ENCODE peak calls at places on chromosomes 2 and 18, in eight cellular contexts. One of them, this sample, is unnamed. For H3K4me1, the result is how much of the 10 kb centered on the place peaks cover.

GRCh38 chr2:184351126-184351525 is 247.2 kb upstream of the ZNF804A start:
- DNase-seq in uterus: no peak
- DNase-seq in heart left ventricle: no peak
- DNase-seq in sigmoid colon: no peak
- DNase-seq in A549: no peak
- DNase-seq in HepG2: no peak
- DNase-seq in stomach: no peak
- DNase-seq in right lobe of liver: no peak
- DNase-seq in this sample: no peak

GRCh38 chr2:96928277-96928781 is 58.1 kb downstream of the FAM178B start:
- DNase-seq in HepG2: no peak
- DNase-seq in sigmoid colon: peak
- DNase-seq in heart left ventricle: no peak
- DNase-seq in A549: no peak
- DNase-seq in uterus: peak
- DNase-seq in stomach: no peak
- DNase-seq in right lobe of liver: no peak
- DNase-seq in this sample: no peak

GRCh38 chr2:175855236-175855635 is 146.8 kb downstream of the LNPK start:
- DNase-seq in HepG2: no peak
- DNase-seq in stomach: no peak
- DNase-seq in heart left ventricle: no peak
- DNase-seq in uterus: no peak
- DNase-seq in A549: no peak
- DNase-seq in sigmoid colon: no peak
- DNase-seq in right lobe of liver: no peak
- DNase-seq in this sample: no peak

GRCh38 chr18:58362027-58362575 is 266.8 kb downstream of the ALPK2 start:
- DNase-seq in sigmoid colon: peak
- DNase-seq in heart left ventricle: peak
- DNase-seq in HepG2: no peak
- DNase-seq in uterus: peak
- DNase-seq in A549: peak
- DNase-seq in right lobe of liver: no peak
- DNase-seq in stomach: no peak
- DNase-seq in this sample: no peak

GRCh38 chr2:166768393-166769123 is 119.7 kb upstream of the XIRP2 start:
- DNase-seq in uterus: no peak
- DNase-seq in right lobe of liver: no peak
- DNase-seq in stomach: no peak
- DNase-seq in A549: no peak
- DNase-seq in heart left ventricle: no peak
- DNase-seq in sigmoid colon: no peak
- DNase-seq in HepG2: no peak
- DNase-seq in this sample: no peak

GRCh38 chr18:26088482-26088881 is 1.9 kb downstream of the SS18 start:
- DNase-seq in heart left ventricle: no peak
- DNase-seq in right lobe of liver: no peak
- DNase-seq in stomach: no peak
- DNase-seq in uterus: no peak
- DNase-seq in A549: no peak
- DNase-seq in HepG2: no peak
- DNase-seq in sigmoid colon: no peak
- DNase-seq in this sample: no peak

GRCh38 chr2:172196768-172197322 is 94.1 kb upstream of the DLX2 start:
- DNase-seq in HepG2: no peak
- DNase-seq in right lobe of liver: no peak
- DNase-seq in heart left ventricle: no peak
- DNase-seq in A549: no peak
- DNase-seq in sigmoid colon: no peak
- DNase-seq in stomach: peak
- DNase-seq in uterus: no peak
- DNase-seq in this sample: no peak

GRCh38 chr2:11406492-11407381 is 59.2 kb downstream of the E2F6 start:
- DNase-seq in A549: no peak
- DNase-seq in sigmoid colon: peak
- DNase-seq in stomach: no peak
- DNase-seq in uterus: peak
- DNase-seq in right lobe of liver: no peak
- DNase-seq in heart left ventricle: no peak
- DNase-seq in HepG2: no peak
- DNase-seq in this sample: peak

GRCh38 chr2:73968357-73968937 is 16.3 kb upstream of the TET3 start:
- DNase-seq in stomach: no peak
- DNase-seq in heart left ventricle: no peak
- DNase-seq in HepG2: no peak
- DNase-seq in A549: no peak
- DNase-seq in uterus: no peak
- DNase-seq in right lobe of liver: no peak
- DNase-seq in sigmoid colon: no peak
- DNase-seq in this sample: no peak

GRCh38 chr2:25198209-25198525 is 29.8 kb upstream of the POMC start:
- DNase-seq in uterus: no peak
- DNase-seq in HepG2: no peak
- DNase-seq in stomach: no peak
- DNase-seq in heart left ventricle: no peak
- DNase-seq in A549: no peak
- DNase-seq in right lobe of liver: no peak
- DNase-seq in sigmoid colon: no peak
- DNase-seq in this sample: no peak

GRCh38 chr2:20419007-20419576 is 27.8 kb upstream of the RHOB start:
- DNase-seq in right lobe of liver: no peak
- DNase-seq in A549: no peak
- DNase-seq in heart left ventricle: no peak
- DNase-seq in sigmoid colon: peak
- DNase-seq in uterus: no peak
- DNase-seq in HepG2: peak
- DNase-seq in stomach: peak
- DNase-seq in this sample: no peak

GRCh38 chr2:69724540-69725159 is 17.3 kb upstream of the ANXA4 start:
- DNase-seq in uterus: peak
- DNase-seq in A549: peak
- DNase-seq in HepG2: peak
- DNase-seq in sigmoid colon: peak
- DNase-seq in right lobe of liver: peak
- DNase-seq in heart left ventricle: peak
- DNase-seq in stomach: peak
- DNase-seq in this sample: peak

GRCh38 chr2:51304341-51304740 is 272.4 kb upstream of the NRXN1 start:
- DNase-seq in sigmoid colon: no peak
- DNase-seq in uterus: no peak
- DNase-seq in A549: no peak
- DNase-seq in heart left ventricle: no peak
- DNase-seq in right lobe of liver: no peak
- DNase-seq in stomach: no peak
- DNase-seq in HepG2: no peak
- DNase-seq in this sample: no peak

GRCh38 chr2:55361465-55362189 is 58.0 kb downstream of the CCDC88A start:
- DNase-seq in heart left ventricle: no peak
- DNase-seq in right lobe of liver: no peak
- DNase-seq in uterus: no peak
- DNase-seq in HepG2: no peak
- DNase-seq in stomach: no peak
- DNase-seq in A549: no peak
- DNase-seq in sigmoid colon: no peak
- DNase-seq in this sample: no peak

GRCh38 chr2:102425441-102426132 is 2.6 kb downstream of the IL18RAP start:
- DNase-seq in sigmoid colon: no peak
- DNase-seq in heart left ventricle: no peak
- DNase-seq in A549: no peak
- DNase-seq in right lobe of liver: no peak
- DNase-seq in HepG2: no peak
- DNase-seq in uterus: no peak
- DNase-seq in stomach: no peak
- DNase-seq in this sample: no peak

GRCh38 chr2:235232474-235233435 is 261.1 kb upstream of the AGAP1 start:
- DNase-seq in A549: no peak
- DNase-seq in heart left ventricle: no peak
- DNase-seq in HepG2: no peak
- DNase-seq in sigmoid colon: no peak
- DNase-seq in right lobe of liver: no peak
- DNase-seq in uterus: no peak
- DNase-seq in stomach: no peak
- DNase-seq in this sample: no peak

GRCh38 chr18:46302866-46303485 is 198.8 kb downstream of the HAUS1 start:
- DNase-seq in uterus: no peak
- DNase-seq in HepG2: no peak
- DNase-seq in right lobe of liver: no peak
- DNase-seq in stomach: no peak
- DNase-seq in sigmoid colon: no peak
- DNase-seq in A549: no peak
- DNase-seq in heart left ventricle: no peak
- DNase-seq in this sample: no peak

GRCh38 chr2:1588994-1589611 is 155.2 kb downstream of the PXDN start:
- DNase-seq in sigmoid colon: no peak
- DNase-seq in uterus: no peak
- DNase-seq in heart left ventricle: no peak
- DNase-seq in A549: no peak
- DNase-seq in HepG2: no peak
- DNase-seq in stomach: no peak
- DNase-seq in right lobe of liver: no peak
- DNase-seq in this sample: no peak
- TF ChIP-seq CTCF in sigmoid colon: no peak
- TF ChIP-seq CTCF in uterus: no peak
- TF ChIP-seq CTCF in heart left ventricle: no peak
- TF ChIP-seq CTCF in A549: no peak
- TF ChIP-seq CTCF in HepG2: peak
- TF ChIP-seq CTCF in stomach: no peak
- TF ChIP-seq CTCF in right lobe of liver: no peak
- TF ChIP-seq CTCF in this sample: no peak

GRCh38 chr18:9992300-9992987 is 78.6 kb downstream of the VAPA start:
- DNase-seq in right lobe of liver: no peak
- DNase-seq in uterus: peak
- DNase-seq in heart left ventricle: no peak
- DNase-seq in stomach: no peak
- DNase-seq in A549: no peak
- DNase-seq in HepG2: no peak
- DNase-seq in sigmoid colon: no peak
- DNase-seq in this sample: no peak
- H3K4me1 ChIP-seq in right lobe of liver: under half
- H3K4me1 ChIP-seq in uterus: under half
- H3K4me1 ChIP-seq in heart left ventricle: under half
- H3K4me1 ChIP-seq in stomach: under half
- H3K4me1 ChIP-seq in A549: under half
- H3K4me1 ChIP-seq in HepG2: under half
- H3K4me1 ChIP-seq in sigmoid colon: under half
- H3K4me1 ChIP-seq in this sample: under half

DNA sequence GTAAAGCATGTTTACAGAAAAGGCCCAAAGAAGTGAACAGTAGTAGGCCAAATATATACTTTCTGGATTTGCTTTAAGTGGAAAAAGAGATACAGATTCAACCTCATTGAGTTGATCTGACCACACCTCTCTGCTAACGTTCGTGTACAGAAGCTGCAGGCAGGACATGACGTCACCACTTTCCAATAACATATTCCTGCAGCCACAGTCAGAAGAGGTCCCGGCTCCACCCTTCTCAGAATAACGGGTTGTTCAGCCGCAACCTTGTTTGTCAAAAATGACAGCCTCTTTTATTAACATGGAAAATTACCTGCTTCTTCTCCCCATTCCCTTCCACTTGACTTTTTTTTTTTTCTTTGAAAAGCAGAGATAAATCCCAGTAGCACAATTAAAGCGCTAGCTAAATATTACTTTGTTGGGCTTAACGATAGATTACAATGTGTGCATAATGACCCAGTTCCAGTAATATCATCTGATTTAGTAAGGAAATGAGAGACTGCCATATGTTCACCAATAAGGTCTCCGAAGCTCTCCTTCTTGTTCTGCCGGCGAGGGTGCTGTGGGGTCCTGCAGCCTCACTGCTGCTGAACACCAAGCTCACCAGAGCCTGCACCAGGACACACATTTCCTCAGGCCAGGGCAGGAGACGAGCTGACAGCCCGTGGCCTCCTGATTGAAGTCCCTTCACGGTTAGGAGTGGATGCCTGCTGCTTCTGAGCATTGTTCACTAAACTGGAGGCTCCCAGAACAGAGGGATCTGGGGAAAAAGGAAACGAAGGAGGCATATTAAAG is 451.0 kb upstream of the SALL3 start:
- DNase-seq in HepG2: no peak
- DNase-seq in right lobe of liver: no peak
- DNase-seq in stomach: no peak
- DNase-seq in heart left ventricle: no peak
- DNase-seq in A549: no peak
- DNase-seq in uterus: no peak
- DNase-seq in sigmoid colon: no peak
- DNase-seq in this sample: no peak
- TF ChIP-seq POLR2A in HepG2: no peak
- TF ChIP-seq POLR2A in right lobe of liver: no peak
- TF ChIP-seq POLR2A in stomach: no peak
- TF ChIP-seq POLR2A in heart left ventricle: no peak
- TF ChIP-seq POLR2A in A549: no peak
- TF ChIP-seq POLR2A in uterus: no peak
- TF ChIP-seq POLR2A in sigmoid colon: no peak
- TF ChIP-seq POLR2A in this sample: no peak

GRCh38 chr2:148560501-148560900 is 84.0 kb upstream of the EPC2 start:
- DNase-seq in right lobe of liver: no peak
- DNase-seq in A549: no peak
- DNase-seq in HepG2: no peak
- DNase-seq in uterus: no peak
- DNase-seq in sigmoid colon: no peak
- DNase-seq in stomach: no peak
- DNase-seq in heart left ventricle: no peak
- DNase-seq in this sample: no peak

GRCh38 chr2:148554459-148555247 is 89.9 kb upstream of the EPC2 start:
- DNase-seq in uterus: no peak
- DNase-seq in HepG2: no peak
- DNase-seq in sigmoid colon: no peak
- DNase-seq in A549: no peak
- DNase-seq in right lobe of liver: no peak
- DNase-seq in stomach: no peak
- DNase-seq in heart left ventricle: no peak
- DNase-seq in this sample: no peak

GRCh38 chr2:148561389-148561788 is 83.2 kb upstream of the EPC2 start:
- DNase-seq in stomach: no peak
- DNase-seq in A549: no peak
- DNase-seq in sigmoid colon: no peak
- DNase-seq in uterus: no peak
- DNase-seq in HepG2: no peak
- DNase-seq in heart left ventricle: no peak
- DNase-seq in right lobe of liver: no peak
- DNase-seq in this sample: no peak

GRCh38 chr2:148555622-148556294 is 88.8 kb upstream of the EPC2 start:
- DNase-seq in stomach: no peak
- DNase-seq in right lobe of liver: no peak
- DNase-seq in sigmoid colon: no peak
- DNase-seq in uterus: no peak
- DNase-seq in A549: no peak
- DNase-seq in HepG2: no peak
- DNase-seq in heart left ventricle: no peak
- DNase-seq in this sample: no peak

DNA sequence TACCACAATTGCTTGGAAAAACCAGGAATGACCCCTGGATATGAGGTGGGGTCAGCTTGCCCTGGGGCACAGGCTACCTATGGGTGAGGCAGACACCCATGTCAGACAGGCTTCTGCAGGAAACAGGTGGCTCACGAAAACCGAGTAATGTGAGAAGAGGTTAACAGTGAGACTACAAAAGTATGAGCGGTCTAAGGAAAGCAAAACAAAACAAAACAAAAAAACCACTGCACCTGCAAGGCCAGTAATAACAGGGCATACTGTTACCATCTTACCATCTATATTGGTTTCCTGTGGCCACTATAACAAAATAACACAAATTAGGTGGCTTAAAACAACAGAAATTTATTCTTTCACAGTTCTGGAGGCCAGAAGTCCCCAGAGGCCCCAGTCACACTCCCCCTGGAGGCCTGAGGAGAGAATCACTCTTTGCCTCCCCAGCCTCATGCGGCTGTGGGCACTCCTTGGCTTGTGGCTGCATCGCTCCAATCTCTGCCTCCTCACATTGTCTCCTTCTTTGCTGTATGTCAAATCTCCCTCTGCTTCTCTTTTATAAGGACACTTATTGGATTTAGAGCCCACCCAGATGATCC is 86.6 kb upstream of the EPC2 start:
- DNase-seq in sigmoid colon: no peak
- DNase-seq in HepG2: no peak
- DNase-seq in uterus: no peak
- DNase-seq in heart left ventricle: no peak
- DNase-seq in right lobe of liver: no peak
- DNase-seq in stomach: no peak
- DNase-seq in A549: no peak
- DNase-seq in this sample: no peak
- TF ChIP-seq CTCF in sigmoid colon: no peak
- TF ChIP-seq CTCF in HepG2: no peak
- TF ChIP-seq CTCF in uterus: no peak
- TF ChIP-seq CTCF in heart left ventricle: no peak
- TF ChIP-seq CTCF in right lobe of liver: no peak
- TF ChIP-seq CTCF in stomach: no peak
- TF ChIP-seq CTCF in A549: no peak
- TF ChIP-seq CTCF in this sample: no peak

This sample was measured in gastrocnemius medialis.